ENCODE peak calls at places on chromosomes 2 and 18, in four cellular contexts. U, O, M and A are unnamed samples.

GRCh38 chr18:3511980-3512379 is 62.0 kb downstream of the TGIF1 start:
- DNase-seq in U (no peak), O (peak), M (no peak), A (no peak)

GRCh38 chr2:109419960-109420370 is 193.8 kb downstream of the SEPTIN10 start:
- DNase-seq in U (no peak), O (no peak), M (no peak), A (no peak)

GRCh38 chr2:207487650-207488315 is 42.0 kb upstream of the CREB1 start:
- DNase-seq in U (no peak), O (peak), M (no peak), A (no peak)

GRCh38 chr2:127074358-127074757 is 32.6 kb downstream of the BIN1 start:
- DNase-seq in U (no peak), O (no peak), M (no peak), A (no peak)

GRCh38 chr2:17538844-17539554 is 1.5 kb upstream of the VSNL1 start:
- DNase-seq in U (peak), O (peak), M (peak), A (no peak)

GRCh38 chr2:233764264-233764663 is 4.2 kb downstream of the UGT1A1 start:
- DNase-seq in U (no peak), O (no peak), M (no peak), A (no peak)

GRCh38 chr2:212940816-212941215 is 210.6 kb downstream of the IKZF2 start:
- DNase-seq in U (no peak), O (no peak), M (no peak), A (no peak)

GRCh38 chr2:147485210-147485851 is 359.5 kb upstream of the ACVR2A start:
- DNase-seq in U (no peak), O (no peak), M (no peak), A (no peak)

GRCh38 chr2:236689981-236690380 is 120.4 kb downstream of the ACKR3 start:
- DNase-seq in U (no peak), O (no peak), M (no peak), A (no peak)

GRCh38 chr2:95376311-95377215 is 25.9 kb upstream of the FAHD2A start:
- DNase-seq in U (no peak), O (no peak), M (no peak), A (no peak)

GRCh38 chr2:214628091-214628490 is 181.4 kb downstream of the BARD1 start:
- DNase-seq in U (no peak), O (no peak), M (no peak), A (no peak)

GRCh38 chr2:72023678-72024390 is 123.8 kb downstream of the CYP26B1 start:
- DNase-seq in U (no peak), O (no peak), M (peak), A (no peak)

GRCh38 chr2:100818606-100819364 is 1.2 kb upstream of the NPAS2 start:
- DNase-seq in U (peak), O (no peak), M (peak), A (no peak)

GRCh38 chr2:241724259-241724974 is 10.0 kb upstream of the D2HGDH start:
- DNase-seq in U (no peak), O (no peak), M (peak), A (no peak)

GRCh38 chr18:25873833-25874232 is 216.6 kb downstream of the SS18 start:
- DNase-seq in U (no peak), O (no peak), M (no peak), A (no peak)

GRCh38 chr2:138503087-138503442 is 1.5 kb downstream of the SPOPL start:
- DNase-seq in U (no peak), O (no peak), M (no peak), A (no peak)

GRCh38 chr2:135916232-135916631 is 40.0 kb upstream of the MCM6 start:
- DNase-seq in U (peak), O (no peak), M (no peak), A (no peak)

GRCh38 chr18:28113271-28114023 is 63.5 kb downstream of the CDH2 start:
- DNase-seq in U (no peak), O (no peak), M (no peak), A (no peak)

GRCh38 chr2:222795671-222796357 is 65.0 kb upstream of the ACSL3 start:
- DNase-seq in U (peak), O (no peak), M (no peak), A (no peak)

GRCh38 chr2:215696998-215697397 is 261.1 kb upstream of the FN1 start:
- DNase-seq in U (no peak), O (no peak), M (no peak), A (no peak)

DNA sequence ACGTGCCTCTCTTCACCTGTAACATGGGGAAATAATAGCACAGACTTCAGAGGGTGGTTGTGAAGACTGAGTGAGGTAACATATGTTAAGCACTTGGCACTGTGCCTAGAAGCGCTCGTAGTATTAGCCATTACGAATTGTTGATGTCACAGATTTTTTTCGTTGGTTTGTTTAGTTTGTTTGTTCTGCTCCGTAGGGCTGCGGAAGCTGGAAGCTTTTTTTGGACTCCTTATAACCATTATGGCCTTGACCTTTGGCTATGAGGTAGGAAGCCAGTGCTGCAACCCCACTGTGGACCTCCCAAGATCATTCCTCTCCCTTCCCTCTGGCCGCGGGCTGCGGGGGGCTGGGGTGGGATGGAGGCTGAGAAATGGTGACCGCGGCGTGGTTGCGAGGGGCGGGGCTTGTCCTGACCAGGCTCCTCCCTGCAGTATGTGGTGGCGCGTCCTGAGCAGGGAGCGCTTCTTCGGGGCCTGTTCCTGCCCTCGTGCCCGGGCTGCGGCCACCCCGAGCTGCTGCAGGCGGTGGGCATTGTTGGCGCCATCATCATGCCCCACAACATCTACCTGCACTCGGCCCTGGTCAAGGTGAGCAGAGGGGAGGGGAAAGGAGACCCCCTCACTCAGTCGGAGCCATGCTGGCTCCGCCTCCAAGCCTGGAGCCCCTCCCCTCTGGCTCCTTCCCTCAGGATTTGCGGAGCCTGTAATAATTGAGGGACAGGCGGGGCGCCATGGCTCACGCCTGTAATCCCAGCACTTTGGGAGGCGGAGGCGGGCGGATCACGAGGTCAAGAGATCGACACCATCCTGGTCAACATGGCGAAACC is 5.5 kb downstream of the SLC11A1 start:
- DNase-seq in U (peak), O (no peak), M (peak), A (no peak)
- TF ChIP-seq HDAC6 in U (no peak), O (no peak), M (no peak), A (no peak)

GRCh38 chr2:10124538-10125045 is 2.1 kb downstream of the RRM2 start:
- DNase-seq in U (peak), O (no peak), M (no peak), A (no peak)
- TF ChIP-seq USF2 in U (no peak), O (no peak), M (no peak), A (no peak)

DNA sequence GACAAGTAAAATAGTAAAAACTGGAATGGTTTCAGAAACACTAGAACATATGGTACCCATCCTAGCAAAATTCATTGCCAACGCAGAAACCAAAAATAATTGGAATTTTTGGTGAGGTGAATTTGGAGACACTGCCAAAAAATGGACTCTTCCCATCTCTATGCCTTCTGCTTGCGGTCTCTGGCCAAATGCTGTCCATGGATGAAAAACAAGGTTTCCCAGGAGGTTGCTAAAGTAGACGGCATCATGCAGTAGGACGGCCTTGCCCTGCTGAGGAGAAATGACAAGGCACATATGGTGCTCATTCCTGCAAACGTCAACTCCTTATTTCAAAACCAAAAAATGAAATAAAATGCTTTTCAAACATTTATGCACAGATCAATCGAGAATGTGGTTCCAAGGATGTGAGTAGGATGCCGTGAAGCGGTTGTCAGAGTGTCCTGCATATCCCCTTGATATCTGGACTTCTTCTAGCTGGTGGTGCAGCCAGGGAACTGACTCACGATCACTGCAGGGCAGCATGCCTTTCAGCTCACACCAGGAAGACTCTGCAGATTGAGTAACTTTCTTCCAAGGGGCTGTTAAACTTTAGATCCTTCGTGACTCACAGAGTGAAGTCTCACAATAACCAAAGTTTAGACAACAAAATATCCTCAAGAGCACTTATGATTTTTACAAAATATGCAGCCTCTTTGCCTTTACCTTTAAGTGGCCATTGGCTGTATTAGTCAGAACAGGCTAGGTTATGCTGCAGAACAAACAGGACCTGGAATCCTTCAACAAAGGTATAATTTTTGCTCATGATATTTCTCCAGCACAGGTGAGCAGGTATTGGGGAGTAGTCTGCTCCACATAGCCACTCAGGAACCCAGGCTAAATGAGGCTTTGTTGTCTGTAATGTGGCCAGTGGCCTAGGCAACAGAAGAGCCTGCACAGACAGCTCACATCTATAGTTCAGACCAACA is 149.4 kb upstream of the NDUFV2 start:
- DNase-seq in U (no peak), O (no peak), M (no peak), A (no peak)
- TF ChIP-seq HDAC6 in U (no peak), O (no peak), M (no peak), A (no peak)

DNA sequence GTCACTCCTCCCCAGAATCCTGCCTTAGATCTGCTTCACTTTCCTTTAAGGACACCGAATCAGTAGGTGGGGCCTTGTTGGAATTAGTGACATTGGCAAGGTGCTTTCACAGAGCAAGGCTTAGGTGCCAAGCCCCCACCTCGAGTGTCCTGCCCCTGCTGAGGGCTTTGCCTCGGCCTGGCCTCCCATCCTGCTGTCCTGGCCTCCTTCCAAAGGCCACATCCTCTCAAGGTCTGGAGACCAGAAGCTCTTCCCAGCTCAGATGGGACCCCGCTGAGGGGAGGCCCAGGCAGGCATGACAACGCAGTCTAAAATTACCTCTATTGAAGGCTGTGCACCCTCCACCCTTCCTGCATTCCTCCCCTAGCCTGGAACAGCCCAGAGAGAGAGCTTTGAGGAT is 154.2 kb downstream of the DDX1 start:
- DNase-seq in U (no peak), O (no peak), M (no peak), A (no peak)
- TF ChIP-seq USF2 in U (no peak), O (no peak), M (no peak), A (no peak)

DNA sequence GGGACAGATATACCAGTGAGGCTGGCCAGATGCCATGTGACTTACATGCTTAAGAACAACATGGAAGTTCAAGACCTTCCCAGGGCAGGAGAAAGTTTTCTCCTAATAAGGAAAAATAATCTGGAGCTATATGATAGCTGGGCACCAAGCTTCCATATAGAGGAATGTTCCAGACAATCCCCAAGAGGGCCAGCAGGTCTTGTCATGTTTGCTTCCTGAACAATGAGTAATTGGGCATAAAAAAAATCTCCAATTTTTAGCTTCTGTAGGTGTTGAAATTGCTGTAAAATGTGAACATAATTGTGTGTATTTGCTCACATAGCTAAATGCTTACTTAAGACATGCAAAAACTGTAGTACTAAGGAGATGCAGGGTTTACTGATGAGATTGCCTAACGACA is 809.5 kb upstream of the PIK3C3 start:
- DNase-seq in U (no peak), O (no peak), M (no peak), A (no peak)
- TF ChIP-seq HDAC6 in U (no peak), O (no peak), M (no peak), A (no peak)

DNA sequence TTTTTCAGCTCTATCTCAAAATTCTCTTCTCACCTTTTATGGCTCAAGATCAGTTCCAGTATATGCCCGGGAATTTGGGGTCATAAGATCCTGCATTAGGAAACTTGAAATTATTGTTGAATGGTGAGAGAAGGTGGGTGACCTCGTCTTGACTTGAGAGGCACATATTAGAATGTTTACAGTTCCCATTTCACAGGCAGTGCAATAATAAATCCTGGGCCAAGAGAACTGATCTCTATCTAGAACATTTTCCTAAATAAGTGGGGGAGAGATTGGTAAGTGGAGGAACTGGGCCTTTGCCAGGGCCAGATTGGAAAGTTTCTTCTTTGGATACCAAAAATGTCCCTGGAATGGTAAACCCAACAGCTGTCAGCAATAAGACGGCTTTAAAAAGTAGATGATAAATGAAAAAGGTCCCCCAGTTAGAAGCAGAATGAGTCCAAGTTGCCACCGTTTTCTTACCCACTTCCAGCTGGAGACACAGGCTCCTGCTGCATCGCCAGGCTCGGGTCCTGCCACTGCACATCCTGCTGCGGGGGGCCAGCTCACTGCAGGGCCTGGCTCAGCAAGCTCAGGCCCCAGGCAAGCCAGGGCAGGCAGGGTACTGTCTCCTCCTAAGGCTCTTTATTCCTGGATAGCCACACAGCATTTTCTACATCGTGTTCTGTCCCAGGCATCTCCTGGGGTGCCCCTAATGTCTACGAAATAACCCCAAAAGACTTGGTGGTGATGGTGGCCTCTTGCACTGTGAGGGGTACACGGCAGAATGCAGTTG is 126.4 kb upstream of the EPAS1 start:
- DNase-seq in U (no peak), O (no peak), M (no peak), A (no peak)
- TF ChIP-seq USF2 in U (no peak), O (no peak), M (no peak), A (no peak)

DNA sequence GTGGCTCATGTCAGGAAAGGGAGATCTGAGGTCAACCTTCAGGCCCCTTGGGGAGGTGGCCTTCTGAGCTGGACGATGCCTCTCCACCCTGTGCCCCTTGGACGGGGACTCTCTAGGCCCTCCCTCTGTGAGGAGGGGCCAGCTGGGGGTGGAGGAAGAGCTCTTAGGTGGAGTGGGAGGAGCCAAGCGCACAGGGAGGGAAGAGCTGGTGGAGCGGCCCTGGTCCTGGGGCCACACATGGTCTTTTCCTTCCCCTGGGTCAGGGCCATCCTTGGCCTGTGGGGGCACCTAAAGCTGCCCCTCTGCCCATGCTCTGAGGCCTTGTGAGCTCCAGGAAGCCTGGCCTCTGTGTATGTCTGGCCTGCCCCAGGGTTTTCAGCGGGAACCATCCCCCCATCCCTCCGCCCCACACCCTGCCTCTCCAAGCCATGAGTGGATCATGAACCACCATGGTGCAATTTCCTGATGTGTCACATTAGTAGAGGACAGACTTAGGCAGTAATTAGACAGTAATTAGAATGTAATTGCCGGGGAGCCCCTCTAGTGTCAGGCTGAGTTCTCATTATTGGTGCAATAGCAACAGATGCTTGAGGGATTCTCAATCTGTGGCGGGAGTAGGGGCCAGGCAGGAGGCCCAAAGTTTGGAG is 63.0 kb downstream of the GLI2 start:
- DNase-seq in U (no peak), O (no peak), M (no peak), A (no peak)
- TF ChIP-seq HDAC6 in U (no peak), O (no peak), M (no peak), A (no peak)

DNA sequence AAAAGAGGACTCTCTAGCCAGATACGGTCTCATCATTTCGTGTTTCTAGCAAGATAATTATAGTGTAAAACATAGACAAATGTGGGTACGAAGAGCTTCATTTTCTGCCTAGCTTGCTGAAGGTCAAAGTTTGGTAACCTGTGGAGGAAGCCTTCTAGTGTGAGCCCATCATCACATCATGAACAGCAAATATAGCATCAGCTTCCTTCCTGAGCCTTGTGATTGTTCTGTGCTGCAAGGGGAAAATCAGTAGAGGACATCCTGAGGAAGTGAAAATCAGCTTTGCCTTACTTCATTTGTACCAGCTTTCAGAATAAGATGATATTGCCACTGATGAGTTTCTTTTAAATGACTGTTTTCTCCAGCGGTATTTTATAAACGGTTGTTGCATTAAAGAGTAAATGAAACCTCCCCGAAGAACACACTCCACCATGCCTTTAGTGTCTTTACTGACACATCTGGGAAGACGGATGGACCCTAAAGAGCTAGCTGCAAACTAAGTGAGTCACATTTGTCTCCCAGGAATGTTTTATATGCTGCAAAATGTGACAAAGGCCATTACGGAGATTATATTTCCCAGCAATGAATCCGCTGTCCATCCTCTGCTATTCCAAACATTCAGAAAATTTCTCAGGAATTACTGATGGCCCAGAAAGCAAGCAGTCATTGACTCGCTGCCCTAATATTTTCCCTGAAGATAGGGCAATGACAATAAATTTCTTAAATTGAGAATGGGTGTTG is 1272.9 kb downstream of the SUCLG1 start:
- DNase-seq in U (no peak), O (no peak), M (no peak), A (no peak)
- TF ChIP-seq USF2 in U (no peak), O (no peak), M (no peak), A (no peak)